ENCODE peak calls at places on chromosomes 4 and X, in nine cellular contexts. B, N, E, I, Q, R, X, L and S are unnamed samples.

GRCh38 chr4:128770807-128771206 is 38.7 kb upstream of the JADE1 start:
- DNase-seq in B (no peak), N (no peak), E (no peak), I (peak; percentile 27), Q (no peak), R (no peak), X (no peak), L (no peak), S (peak; percentile 49)

GRCh38 chr4:47731182-47731581 is 106.7 kb downstream of the CORIN start:
- DNase-seq in B (no peak), N (no peak), E (no peak), I (no peak), Q (no peak), R (no peak), X (no peak), L (no peak), S (no peak)

GRCh38 chr4:174423257-174423944 is 98.9 kb downstream of the HPGD start:
- DNase-seq in B (peak; percentile 98), N (peak; percentile 75), E (peak; percentile 76), I (peak; percentile 79), Q (peak; percentile 58), R (no peak), X (no peak), L (no peak), S (peak; percentile 77)

GRCh38 chr4:173002840-173003561 is 165.6 kb upstream of the GALNT7 start:
- DNase-seq in B (no peak), N (no peak), E (no peak), I (no peak), Q (no peak), R (no peak), X (no peak), L (no peak), S (no peak)

GRCh38 chr4:173525118-173526033 is 4.7 kb downstream of the HAND2 start:
- DNase-seq in B (no peak), N (no peak), E (no peak), I (peak; percentile 69), Q (no peak), R (peak; percentile 66), X (no peak), L (peak; percentile 80), S (peak; percentile 55)

GRCh38 chrX:138775501-138775900 is 64.0 kb upstream of the FGF13 start:
- DNase-seq in B (peak; percentile 38), N (peak; percentile 38), E (peak; percentile 30), I (peak; percentile 34), Q (peak; percentile 71), R (no peak), X (no peak), L (no peak), S (peak; percentile 34)

GRCh38 chr4:121594796-121595526 is 101.8 kb downstream of the ANXA5 start:
- DNase-seq in B (peak; percentile 65), N (peak; percentile 13), E (peak; percentile 13), I (peak; percentile 93), Q (peak; percentile 15), R (no peak), X (no peak), L (peak; percentile 64), S (peak; percentile 81)

GRCh38 chr4:3773552-3774001 is 7.4 kb downstream of the ADRA2C start:
- DNase-seq in B (no peak), N (no peak), E (no peak), I (no peak), Q (no peak), R (no peak), X (no peak), L (no peak), S (no peak)

GRCh38 chr4:176436500-176436973 is 116.8 kb downstream of the SPCS3 start:
- DNase-seq in B (peak; percentile 80), N (peak; percentile 70), E (peak; percentile 78), I (peak; percentile 82), Q (no peak), R (no peak), X (no peak), L (no peak), S (peak; percentile 50)

DNA sequence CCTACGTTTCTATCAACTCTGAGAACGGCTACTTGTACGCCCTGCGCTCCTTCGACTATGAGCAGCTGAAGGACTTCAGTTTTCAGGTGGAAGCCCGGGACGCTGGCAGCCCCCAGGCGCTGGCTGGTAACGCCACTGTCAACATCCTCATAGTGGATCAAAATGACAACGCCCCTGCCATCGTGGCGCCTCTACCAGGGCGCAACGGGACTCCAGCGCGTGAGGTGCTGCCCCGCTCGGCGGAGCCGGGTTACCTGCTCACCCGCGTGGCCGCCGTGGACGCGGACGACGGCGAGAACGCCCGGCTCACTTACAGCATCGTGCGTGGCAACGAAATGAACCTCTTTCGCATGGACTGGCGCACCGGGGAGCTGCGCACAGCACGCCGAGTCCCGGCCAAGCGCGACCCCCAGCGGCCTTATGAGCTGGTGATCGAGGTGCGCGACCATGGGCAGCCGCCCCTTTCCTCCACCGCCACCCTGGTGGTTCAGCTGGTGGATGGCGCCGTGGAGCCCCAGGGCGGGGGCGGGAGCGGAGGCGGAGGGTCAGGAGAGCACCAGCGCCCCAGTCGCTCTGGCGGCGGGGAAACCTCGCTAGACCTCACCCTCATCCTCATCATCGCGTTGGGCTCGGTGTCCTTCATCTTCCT is 2.7 kb downstream of the PCDH10 start:
- DNase-seq in B (peak; percentile 8), N (peak; percentile 15), E (peak; percentile 46), I (peak; percentile 52), Q (peak; percentile 62), R (no peak), X (peak; percentile 58), L (peak; percentile 62), S (no peak)
- H3K4me3 ChIP-seq in B (no peak overlapping the region), N (peak overlapping the region; percentile 64), E (peak overlapping the region; percentile 65), I (peak overlapping the region; percentile 70), Q (peak overlapping the region; percentile 63), R (peak overlapping the region; percentile 48), X (peak overlapping the region; percentile 62), L (peak overlapping the region; percentile 44), S (peak overlapping the region; percentile 55)

DNA sequence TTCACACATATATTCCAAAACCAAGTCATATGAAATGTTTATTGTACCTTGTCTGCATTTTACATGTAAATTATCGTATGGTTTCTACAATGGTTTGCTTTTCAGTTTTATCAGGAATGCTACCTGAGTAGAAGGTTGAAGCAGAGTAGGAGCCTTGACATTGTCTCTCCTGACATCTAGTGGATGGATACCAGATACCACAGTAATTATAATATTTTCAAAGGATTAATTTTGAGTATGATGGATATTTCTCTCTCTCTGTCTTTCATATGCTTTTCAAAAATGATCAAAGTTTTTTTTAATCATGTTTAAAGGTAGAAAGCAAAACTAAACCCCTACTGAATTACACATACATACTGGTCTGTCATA is 109.4 kb upstream of the KLHL13 start:
- DNase-seq in B (peak; percentile 46), N (peak; percentile 21), E (no peak), I (peak; percentile 26), Q (peak; percentile 57), R (no peak), X (no peak), L (no peak), S (peak; percentile 18)
- TF ChIP-seq CTCF in B (peak; percentile 53), N (peak; percentile 42), E (peak; percentile 32), I (peak; percentile 42), Q (peak; percentile 61), R (no peak), X (peak; percentile 11), L (peak; percentile 20), S (peak; percentile 40)

GRCh38 chr4:76204936-76205335 is 8.7 kb downstream of the SCARB2 start:
- DNase-seq in B (no peak), N (no peak), E (no peak), I (no peak), Q (no peak), R (no peak), X (no peak), L (no peak), S (no peak)

GRCh38 chr4:76208005-76208765 is 5.4 kb downstream of the SCARB2 start:
- DNase-seq in B (peak; percentile 90), N (peak; percentile 95), E (peak; percentile 86), I (peak; percentile 94), Q (peak; percentile 39), R (peak; percentile 79), X (peak; percentile 91), L (peak; percentile 93), S (peak; percentile 94)

GRCh38 chr4:76209876-76210275 is 3.7 kb downstream of the SCARB2 start:
- DNase-seq in B (no peak), N (no peak), E (no peak), I (no peak), Q (no peak), R (no peak), X (no peak), L (no peak), S (no peak)

GRCh38 chr4:76203541-76203940 is 10.1 kb downstream of the SCARB2 start:
- DNase-seq in B (no peak), N (no peak), E (no peak), I (no peak), Q (no peak), R (no peak), X (no peak), L (no peak), S (no peak)

DNA sequence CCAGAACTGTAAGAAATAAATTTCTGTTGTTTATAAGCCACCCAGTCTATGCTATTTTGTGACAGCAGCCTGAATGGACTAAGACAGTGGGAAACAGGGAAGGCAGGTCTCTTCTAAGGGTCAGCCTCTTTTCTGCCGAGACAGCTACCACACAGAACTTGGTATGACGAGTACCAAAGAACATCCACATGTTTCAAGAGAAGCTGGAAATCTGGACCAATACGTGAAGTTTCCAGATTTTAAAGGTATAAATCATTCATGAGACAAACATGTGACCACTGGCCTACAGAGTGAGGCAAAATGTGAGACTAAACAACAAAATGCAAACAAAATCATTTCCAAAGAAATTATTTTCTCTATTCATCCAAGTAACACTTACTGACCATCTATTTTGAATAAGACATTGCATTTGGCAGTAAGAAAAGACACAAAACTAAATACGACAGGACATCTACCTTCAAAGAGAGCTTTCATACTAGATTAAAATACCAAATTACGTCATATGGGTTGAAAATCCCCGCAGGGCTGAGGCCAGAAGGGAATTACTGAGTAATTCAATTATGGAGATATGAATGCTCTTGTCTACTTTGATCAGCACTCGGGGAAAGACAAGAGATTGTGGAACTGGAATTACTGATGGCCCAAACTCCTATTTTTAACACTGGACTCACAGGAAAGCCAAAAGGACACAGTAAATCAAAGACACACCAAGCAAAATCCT is 7.2 kb downstream of the SCARB2 start:
- DNase-seq in B (no peak), N (peak; percentile 66), E (no peak), I (peak; percentile 41), Q (peak; percentile 57), R (no peak), X (no peak), L (no peak), S (peak; percentile 77)
- H3K4me3 ChIP-seq in B (no peak overlapping the region), N (no peak overlapping the region), E (no peak overlapping the region), I (no peak overlapping the region), Q (no peak overlapping the region), R (no peak overlapping the region), X (no peak overlapping the region), L (no peak overlapping the region), S (no peak overlapping the region)

GRCh38 chr4:2673157-2673556 is 83.0 kb downstream of the TNIP2 start:
- DNase-seq in B (no peak), N (peak; percentile 40), E (no peak), I (peak; percentile 21), Q (peak; percentile 11), R (no peak), X (no peak), L (no peak), S (peak; percentile 16)
- TF ChIP-seq CTCF in B (peak; percentile 34), N (peak; percentile 56), E (peak; percentile 40), I (peak; percentile 46), Q (peak; percentile 56), R (no peak), X (no peak), L (no peak), S (peak; percentile 45)

GRCh38 chr4:140736669-140737343 is 19.4 kb downstream of the TBC1D9 start:
- DNase-seq in B (no peak), N (no peak), E (no peak), I (no peak), Q (peak; percentile 32), R (no peak), X (no peak), L (no peak), S (peak; percentile 46)
- H3K4me3 ChIP-seq in B (no peak overlapping the region), N (no peak overlapping the region), E (no peak overlapping the region), I (no peak overlapping the region), Q (no peak overlapping the region), R (no peak overlapping the region), X (no peak overlapping the region), L (no peak overlapping the region), S (no peak overlapping the region)